ENCODE peak calls at places on chromosomes 4 and X, in nine cellular contexts. L, Y, U, E, R, V, C, M and Z are unnamed samples.

GRCh38 chr4:127355738-127356137 is 277.0 kb upstream of the INTU start:
- DNase-seq in L (no peak), Y (no peak), U (no peak), E (no peak), R (no peak), V (no peak), C (no peak), M (no peak), Z (no peak)

GRCh38 chr4:79906996-79907395 is 166.0 kb downstream of the ANTXR2 start:
- DNase-seq in L (no peak), Y (no peak), U (no peak), E (no peak), R (no peak), V (no peak), C (no peak), M (no peak), Z (no peak)

GRCh38 chr4:41538017-41538733 is at the start of gene LIMCH1:
- DNase-seq in L (no peak), Y (peak), U (no peak), E (no peak), R (peak), V (no peak), C (peak), M (peak), Z (no peak)

GRCh38 chr4:99945718-99946345 is 586 bp downstream of the DNAJB14 start:
- DNase-seq in L (no peak), Y (peak), U (no peak), E (no peak), R (peak), V (no peak), C (peak), M (no peak), Z (no peak)

GRCh38 chr4:90495936-90496335 is 368.7 kb downstream of the CCSER1 start:
- DNase-seq in L (no peak), Y (no peak), U (no peak), E (no peak), R (no peak), V (no peak), C (no peak), M (no peak), Z (no peak)

GRCh38 chrX:16999275-16999674 is 52.8 kb downstream of the REPS2 start:
- DNase-seq in L (no peak), Y (no peak), U (no peak), E (no peak), R (no peak), V (no peak), C (no peak), M (no peak), Z (no peak)

GRCh38 chr4:91525627-91526026 is 778.1 kb upstream of the GRID2 start:
- DNase-seq in L (no peak), Y (no peak), U (no peak), E (no peak), R (no peak), V (no peak), C (no peak), M (no peak), Z (no peak)

GRCh38 chr4:151674804-151675290 is 86.0 kb downstream of the GATB start:
- DNase-seq in L (no peak), Y (peak), U (no peak), E (no peak), R (peak), V (peak), C (peak), M (no peak), Z (peak)

GRCh38 chr4:2714071-2714770 is 41.9 kb downstream of the TNIP2 start:
- DNase-seq in L (no peak), Y (peak), U (no peak), E (no peak), R (peak), V (no peak), C (no peak), M (no peak), Z (peak)

GRCh38 chr4:161595230-161595771 is 568.5 kb downstream of the FSTL5 start:
- DNase-seq in L (no peak), Y (no peak), U (no peak), E (no peak), R (no peak), V (no peak), C (no peak), M (no peak), Z (no peak)
- TF ChIP-seq CTCF in L (no peak), Y (no peak), U (no peak), E (no peak), R (no peak), V (no peak), C (no peak), M (no peak), Z (no peak)

DNA sequence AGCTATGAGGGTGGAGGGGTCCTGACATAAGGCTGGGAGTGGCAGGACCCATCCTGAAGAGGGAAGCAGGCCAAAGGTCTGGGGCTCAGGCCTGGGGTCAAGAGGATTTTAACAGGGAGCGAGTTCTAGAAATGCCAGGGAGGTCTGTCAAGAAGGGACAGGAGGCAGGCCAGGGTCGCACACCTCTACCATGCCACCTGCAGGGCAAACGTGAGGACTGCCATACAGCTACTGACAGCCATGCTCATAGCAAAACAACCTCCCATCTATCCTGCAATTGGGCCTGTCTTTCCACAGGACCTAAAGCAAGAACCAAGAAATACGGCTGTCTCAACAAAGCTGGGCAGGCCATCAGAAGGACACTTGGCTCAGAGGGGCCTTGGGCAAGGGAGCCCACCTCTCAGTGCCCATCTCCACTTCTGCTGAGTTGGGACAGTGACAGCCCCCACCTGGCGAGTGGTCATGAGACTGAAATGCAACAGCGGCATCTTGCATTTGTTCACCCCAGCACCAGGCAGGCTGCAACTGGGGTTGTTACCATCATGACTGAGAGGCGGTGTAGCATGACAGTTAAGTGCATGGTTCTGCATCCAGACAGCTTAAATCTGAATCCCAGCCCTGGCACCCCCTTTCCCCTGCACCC is 92.7 kb downstream of the WFS1 start:
- DNase-seq in L (no peak), Y (no peak), U (no peak), E (no peak), R (no peak), V (no peak), C (no peak), M (no peak), Z (no peak)
- TF ChIP-seq CTCF in L (no peak), Y (no peak), U (no peak), E (peak), R (no peak), V (no peak), C (no peak), M (no peak), Z (no peak)

DNA sequence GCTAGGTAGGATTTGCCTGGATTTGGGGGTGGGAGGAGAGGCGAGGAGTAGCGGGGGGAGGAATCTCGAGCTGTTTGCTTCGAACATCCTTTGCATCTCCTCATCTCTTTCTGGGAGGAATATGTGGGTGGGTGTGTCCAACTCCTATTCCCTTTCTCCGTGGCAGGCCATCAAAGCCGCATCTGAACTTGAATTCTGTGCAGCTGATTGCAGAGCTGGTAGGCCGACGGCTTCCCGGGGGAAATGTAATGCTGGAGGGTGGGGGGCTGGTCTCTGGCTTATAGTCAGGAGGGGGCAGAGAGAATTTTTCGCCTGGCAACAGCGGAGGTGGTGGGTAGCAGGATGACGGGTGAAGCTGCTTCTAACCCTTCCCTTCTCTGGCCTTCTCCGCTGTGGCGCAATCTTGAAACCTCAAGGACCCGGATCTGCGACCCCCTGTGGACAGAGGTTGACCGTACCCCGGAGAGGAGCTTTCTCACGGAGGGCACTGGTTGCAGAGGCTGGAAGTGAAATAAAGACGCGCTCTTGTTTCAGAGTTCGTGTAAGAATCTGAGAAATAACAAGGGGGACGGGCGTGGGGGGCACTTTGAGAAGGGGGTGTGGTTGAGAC is 654 bp downstream of the ZCCHC12 start:
- DNase-seq in L (no peak), Y (no peak), U (no peak), E (no peak), R (no peak), V (peak), C (no peak), M (no peak), Z (peak)
- TF ChIP-seq CTCF in L (no peak), Y (no peak), U (no peak), E (no peak), R (no peak), V (no peak), C (no peak), M (no peak), Z (no peak)

DNA sequence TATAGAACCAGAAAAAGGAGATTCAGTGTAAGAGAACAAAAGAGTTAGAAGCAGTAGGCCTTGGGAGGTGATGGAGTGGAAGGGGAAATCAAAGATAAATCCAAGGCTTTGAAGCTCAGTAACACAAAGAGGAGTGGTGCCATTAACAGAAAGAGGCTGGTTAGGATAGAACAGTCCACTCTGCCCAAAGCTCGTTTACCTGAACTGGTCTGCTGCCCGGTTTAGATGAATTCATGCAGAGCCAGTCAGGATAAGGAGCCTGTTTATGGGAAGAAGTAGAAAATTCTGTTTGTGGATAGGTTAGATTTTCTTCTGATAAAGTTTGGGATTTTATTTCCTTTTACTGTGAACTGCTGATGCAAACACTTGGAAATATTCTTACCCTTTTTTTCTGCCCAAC is 80.6 kb downstream of the HMGB2 start:
- DNase-seq in L (no peak), Y (no peak), U (no peak), E (no peak), R (no peak), V (no peak), C (no peak), M (no peak), Z (no peak)
- TF ChIP-seq CTCF in L (no peak), Y (no peak), U (no peak), E (no peak), R (no peak), V (no peak), C (no peak), M (no peak), Z (no peak)

DNA sequence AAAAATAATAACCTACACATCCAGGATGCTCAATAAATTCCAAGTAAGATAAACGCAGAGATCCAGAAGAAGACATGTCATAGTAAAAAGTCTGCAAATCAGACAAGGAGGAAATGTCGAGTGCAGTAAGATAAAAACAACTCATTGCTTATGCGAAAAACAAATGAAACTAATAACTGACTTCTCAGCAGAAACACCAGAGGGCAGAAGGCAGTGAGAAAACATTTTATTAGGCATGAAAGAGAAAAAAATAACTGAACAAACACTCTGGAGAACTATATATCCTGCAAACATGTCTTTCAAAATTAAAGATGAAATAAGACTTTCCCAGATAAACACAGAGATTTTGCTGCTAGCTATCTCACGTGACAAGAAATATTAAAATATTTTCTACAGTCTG is 201.3 kb upstream of the CTSO start:
- DNase-seq in L (no peak), Y (no peak), U (no peak), E (no peak), R (no peak), V (no peak), C (no peak), M (no peak), Z (no peak)
- TF ChIP-seq CTCF in L (no peak), Y (no peak), U (no peak), E (no peak), R (peak), V (peak), C (no peak), M (no peak), Z (no peak)

DNA sequence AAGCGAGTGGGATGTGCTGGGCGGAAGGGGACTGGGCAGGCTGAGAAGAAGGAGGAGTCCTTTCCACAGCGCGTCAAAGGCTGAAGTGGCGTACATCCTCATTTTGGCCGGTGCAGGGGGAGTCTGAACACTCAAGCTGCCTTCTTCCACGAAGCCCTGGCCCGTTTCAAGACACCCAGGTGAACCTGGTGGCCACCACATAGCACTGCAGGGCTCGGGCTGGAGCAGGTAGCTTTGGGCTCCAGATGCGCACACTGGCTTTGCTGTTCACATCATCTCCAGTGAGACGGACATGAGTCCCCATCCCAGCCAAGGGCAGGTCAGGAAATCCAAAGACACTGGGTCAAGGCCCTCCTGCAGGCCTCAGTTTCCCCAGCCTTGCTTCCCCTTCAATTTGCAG is 30.3 kb downstream of the CCNQ start:
- DNase-seq in L (no peak), Y (no peak), U (no peak), E (no peak), R (no peak), V (no peak), C (no peak), M (no peak), Z (no peak)
- TF ChIP-seq CTCF in L (no peak), Y (no peak), U (no peak), E (peak), R (no peak), V (no peak), C (no peak), M (no peak), Z (peak)

DNA sequence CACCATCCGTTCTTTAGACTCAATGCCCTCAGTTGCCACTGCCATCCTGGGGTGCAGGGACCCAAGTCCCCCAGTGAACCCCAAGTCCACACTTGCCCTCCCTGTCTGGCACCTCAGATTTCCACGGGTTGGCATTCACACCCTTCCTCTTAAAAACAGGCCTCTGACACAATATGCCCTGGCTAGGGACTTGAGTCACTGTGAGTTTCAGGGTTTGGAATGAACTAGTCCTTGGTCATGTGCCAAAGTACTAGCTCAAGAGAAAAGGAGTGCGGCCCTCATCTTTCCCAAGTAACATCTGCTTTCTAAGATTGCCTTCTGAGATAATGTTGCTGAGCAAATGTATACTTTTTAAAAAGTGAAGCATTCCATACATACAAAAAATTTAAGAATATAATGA is 134.0 kb downstream of the MID1 start:
- DNase-seq in L (no peak), Y (peak), U (no peak), E (no peak), R (peak), V (no peak), C (no peak), M (peak), Z (no peak)
- TF ChIP-seq CTCF in L (no peak), Y (no peak), U (no peak), E (no peak), R (no peak), V (no peak), C (no peak), M (no peak), Z (no peak)